ENCODE peak calls at places on chromosomes 4 and X, in seven cellular contexts. T, A, K, X, O, F and U are unnamed samples.

GRCh38 chr4:57039345-57039744 is 60.6 kb downstream of the POLR2B start:
- DNase-seq in T (no peak), A (no peak), K (no peak), X (no peak), O (no peak), F (no peak), U (no peak)

GRCh38 chrX:42804524-42804923 is 26.6 kb upstream of the PPP1R2C start:
- DNase-seq in T (no peak), A (no peak), K (no peak), X (no peak), O (no peak), F (no peak), U (peak; percentile 16)

GRCh38 chr4:125789018-125789417 is 474.3 kb downstream of the FAT4 start:
- DNase-seq in T (no peak), A (no peak), K (no peak), X (no peak), O (no peak), F (no peak), U (no peak)

GRCh38 chrX:133958997-133959688 is 26.3 kb downstream of the GPC3 start:
- DNase-seq in T (no peak), A (no peak), K (no peak), X (no peak), O (no peak), F (no peak), U (no peak)

GRCh38 chr4:140152015-140152703 is 1.8 kb downstream of the MAML3 start:
- DNase-seq in T (peak; percentile 76), A (no peak), K (no peak), X (peak; percentile 92), O (no peak), F (peak; percentile 76), U (no peak)

GRCh38 chr4:108008721-108009120 is 19.0 kb downstream of the HADH start:
- DNase-seq in T (no peak), A (no peak), K (peak; percentile 21), X (no peak), O (no peak), F (no peak), U (no peak)

GRCh38 chr4:184265566-184266351 is 48.1 kb upstream of the ENPP6 start:
- DNase-seq in T (no peak), A (peak; percentile 50), K (no peak), X (no peak), O (no peak), F (no peak), U (no peak)

GRCh38 chr4:186201535-186202230 is 10.3 kb downstream of the CYP4V2 start:
- DNase-seq in T (no peak), A (peak; percentile 7), K (peak; percentile 47), X (peak; percentile 71), O (peak; percentile 68), F (no peak), U (peak; percentile 48)

GRCh38 chrX:56882581-56882980 is 112.8 kb downstream of the SPIN3 start:
- DNase-seq in T (no peak), A (no peak), K (no peak), X (no peak), O (no peak), F (no peak), U (no peak)

GRCh38 chr4:74451214-74451661 is 6.3 kb downstream of the AREG start:
- DNase-seq in T (no peak), A (peak; percentile 68), K (peak; percentile 61), X (no peak), O (no peak), F (no peak), U (no peak)

GRCh38 chr4:22237846-22238513 is 277.9 kb downstream of the ADGRA3 start:
- DNase-seq in T (no peak), A (no peak), K (no peak), X (peak; percentile 19), O (peak; percentile 46), F (no peak), U (no peak)

GRCh38 chr4:128916832-128917231 is 107.3 kb downstream of the JADE1 start:
- DNase-seq in T (peak; percentile 32), A (no peak), K (no peak), X (no peak), O (no peak), F (no peak), U (no peak)

GRCh38 chr4:185711764-185712163 is 100.2 kb downstream of the SORBS2 start:
- DNase-seq in T (no peak), A (no peak), K (peak; percentile 18), X (no peak), O (no peak), F (no peak), U (no peak)

DNA sequence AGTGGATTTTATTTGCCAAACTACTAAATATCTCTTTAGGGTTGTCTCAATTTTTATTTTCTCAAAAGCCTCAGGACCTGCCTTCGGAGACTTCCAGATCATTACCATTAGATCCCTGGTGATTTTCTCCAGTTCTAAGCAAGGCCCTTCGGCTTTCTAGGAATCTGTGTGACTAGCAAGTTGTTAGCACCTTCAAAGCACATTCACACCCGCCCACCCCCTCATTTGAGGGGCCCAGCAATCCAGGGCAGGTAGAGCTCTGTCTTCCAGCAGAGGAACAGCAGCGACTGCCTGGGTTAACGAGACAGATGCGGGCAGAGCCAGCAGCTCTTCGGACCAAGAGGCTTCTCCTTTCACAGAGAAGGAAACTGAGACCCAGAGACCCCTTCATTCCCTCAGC is 2.0 kb downstream of the WDR1 start:
- DNase-seq in T (no peak), A (no peak), K (no peak), X (no peak), O (no peak), F (no peak), U (no peak)
- H3K4me3 ChIP-seq in T (no peak overlapping the region), A (peak overlapping the region; percentile 74), K (peak overlapping the region; percentile 79), X (no peak overlapping the region), O (no peak overlapping the region), F (peak overlapping the region; percentile 78), U (no peak overlapping the region)

DNA sequence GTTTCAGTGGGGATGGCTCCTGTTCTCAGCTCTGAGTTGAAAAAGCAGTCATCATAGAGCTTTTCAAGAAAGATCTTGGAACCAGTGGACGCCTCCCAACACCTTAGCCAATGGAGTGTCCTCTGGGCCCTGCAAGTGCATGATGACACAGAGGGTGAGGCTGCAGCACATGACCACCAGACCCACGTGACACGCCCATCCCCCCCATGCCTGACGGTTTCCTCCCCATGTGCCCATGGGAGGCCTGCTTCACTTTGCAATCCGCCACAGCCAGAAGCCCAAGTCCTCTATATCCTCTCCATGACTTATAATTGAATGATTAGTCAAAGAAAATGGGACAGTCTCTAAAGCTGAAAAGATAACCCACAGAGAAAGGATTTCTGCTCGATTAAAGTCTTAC is 187.0 kb downstream of the AFAP1 start:
- DNase-seq in T (no peak), A (no peak), K (no peak), X (no peak), O (no peak), F (no peak), U (no peak)
- H3K4me3 ChIP-seq in T (no peak overlapping the region), A (no peak overlapping the region), K (no peak overlapping the region), X (no peak overlapping the region), O (no peak overlapping the region), F (no peak overlapping the region), U (no peak overlapping the region)

DNA sequence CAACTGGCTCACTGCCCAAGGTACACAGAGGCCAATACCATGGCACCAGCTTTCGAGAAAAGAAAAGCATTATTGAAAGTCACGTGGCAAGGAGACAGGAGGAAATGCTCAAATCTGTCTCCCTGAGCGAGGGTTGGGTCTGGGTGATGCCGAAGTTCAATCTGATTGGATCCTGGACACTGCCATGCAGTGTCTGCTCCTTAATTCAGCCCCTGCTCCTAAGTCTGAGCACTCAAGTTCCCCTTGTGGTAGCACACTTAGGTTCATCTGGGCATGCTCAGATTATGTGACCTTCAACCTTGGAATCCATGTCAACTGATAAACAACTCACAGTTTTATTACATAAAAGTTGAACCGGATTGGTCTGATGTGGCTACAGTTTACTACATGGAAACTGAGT is 512.6 kb upstream of the GALNT7 start:
- DNase-seq in T (no peak), A (no peak), K (no peak), X (no peak), O (no peak), F (no peak), U (no peak)
- H3K4me3 ChIP-seq in T (no peak overlapping the region), A (no peak overlapping the region), K (no peak overlapping the region), X (no peak overlapping the region), O (no peak overlapping the region), F (no peak overlapping the region), U (no peak overlapping the region)

GRCh38 chr4:166222271-166222670 is 349.2 kb downstream of the TLL1 start:
- DNase-seq in T (no peak), A (no peak), K (no peak), X (no peak), O (no peak), F (no peak), U (no peak)
- H3K4me3 ChIP-seq in T (no peak overlapping the region), A (no peak overlapping the region), K (no peak overlapping the region), X (no peak overlapping the region), O (no peak overlapping the region), F (no peak overlapping the region), U (no peak overlapping the region)